ENCODE peak calls at places on chromosomes 6 and 20, in nine cellular contexts. J is naive thymus-derived CD8-positive, alpha-beta T cell; E is activated CD8-positive, alpha-beta memory T cell treated with anti-CD3 and anti-CD28 coated beads for 48 hours; O is T-helper 22 cell; Q is glomerular endothelial cell; R is BJ; A is activated CD8-positive, alpha-beta T cell treated with anti-CD3 and anti-CD28 coated beads, Interleukin-2, amount 10 ng/mL, durations not matched to agents 7 days and 5 days; Z is HS-27A; M is fibroblast of the conjunctiva. V is an unnamed sample.

GRCh38 chr6:113636357-113636824 is 220.8 kb upstream of the MARCKS start:
- DNase-seq in M (no peak), E (no peak), J (no peak), Q (no peak), Z (no peak), A (no peak), O (no peak), R (no peak), V (no peak)

GRCh38 chr6:29909995-29910394 is 32.3 kb upstream of the HLA-A start:
- DNase-seq in E (no peak), M (no peak), Z (no peak), J (no peak), Q (no peak), R (no peak), O (no peak), A (no peak), V (no peak)

GRCh38 chr6:95081231-95081630 is 496.1 kb upstream of the MANEA start:
- DNase-seq in Z (no peak), R (no peak), J (no peak), O (no peak), M (no peak), Q (no peak), A (no peak), E (no peak), V (no peak)

GRCh38 chr6:134956032-134956431 is 6.1 kb upstream of the ALDH8A1 start:
- DNase-seq in A (no peak), Q (no peak), R (no peak), Z (no peak), O (no peak), J (no peak), E (no peak), M (no peak), V (no peak)

GRCh38 chr6:90169328-90169886 is 127.2 kb downstream of the BACH2 start:
- DNase-seq in O (no peak), R (no peak), Z (no peak), E (no peak), Q (no peak), M (no peak), A (no peak), J (no peak), V (no peak)

GRCh38 chr6:155439376-155439775 is 16.3 kb downstream of the NOX3 start:
- DNase-seq in O (no peak), Q (no peak), R (no peak), J (no peak), E (no peak), M (no peak), A (no peak), Z (no peak), V (no peak)

GRCh38 chr6:13259393-13259792 is 68.9 kb downstream of the TBC1D7 start:
- DNase-seq in R (no peak), Z (no peak), M (no peak), O (no peak), A (no peak), J (no peak), Q (no peak), E (no peak), V (no peak)

GRCh38 chr20:9269280-9269971 is 200.5 kb downstream of the PLCB4 start:
- DNase-seq in A (no peak), O (no peak), M (no peak), Q (no peak), E (no peak), Z (no peak), J (no peak), R (no peak), V (peak; percentile 23)

GRCh38 chr6:143187173-143187908 is 126.7 kb downstream of the AIG1 start:
- DNase-seq in Q (no peak), J (no peak), R (peak; percentile 73), Z (peak; percentile 55), M (peak; percentile 87), O (no peak), E (no peak), A (no peak), V (peak; percentile 85)

GRCh38 chr6:82298012-82298411 is 50.5 kb upstream of the IBTK start:
- DNase-seq in Q (no peak), M (no peak), Z (no peak), J (no peak), A (no peak), O (no peak), E (no peak), R (no peak), V (no peak)

GRCh38 chr6:138105446-138105845 is 1.8 kb downstream of the PERP start:
- DNase-seq in Z (no peak), M (no peak), A (no peak), R (no peak), J (no peak), O (no peak), E (no peak), Q (no peak), V (no peak)

GRCh38 chr6:127191716-127192115 is 73.2 kb downstream of the RSPO3 start:
- DNase-seq in J (no peak), A (no peak), O (no peak), Q (no peak), Z (no peak), R (no peak), M (no peak), E (no peak), V (no peak)

GRCh38 chr6:131731224-131731623 is 20.4 kb upstream of the CTAGE9 start:
- DNase-seq in Z (no peak), Q (no peak), A (no peak), J (no peak), M (no peak), R (no peak), O (no peak), E (no peak), V (no peak)

GRCh38 chr6:94559829-94560537 is 1017.4 kb upstream of the MANEA start:
- DNase-seq in A (no peak), R (no peak), O (no peak), E (no peak), J (no peak), Z (no peak), M (no peak), Q (no peak), V (no peak)

GRCh38 chr20:38178581-38178980 is 13.5 kb upstream of the TGM2 start:
- DNase-seq in Q (no peak), M (no peak), R (no peak), Z (no peak), O (no peak), J (no peak), E (no peak), A (no peak), V (no peak)

GRCh38 chr6:17393335-17394191 is at the start of gene CAP2:
- DNase-seq in O (no peak), A (no peak), M (no peak), Z (peak; percentile 75), J (no peak), E (no peak), R (peak; percentile 30), Q (no peak), V (no peak)

GRCh38 chr6:157272866-157273755 is 50.2 kb downstream of the TMEM242 start:
- DNase-seq in E (no peak), Q (no peak), A (peak; percentile 46), Z (no peak), J (peak; percentile 47), M (no peak), R (no peak), O (peak; percentile 20), V (peak; percentile 17)

GRCh38 chr20:64079273-64080012 is at the start of gene RGS19:
- DNase-seq in E (no peak), O (peak; percentile 69), R (peak; percentile 7), M (peak; percentile 18), A (peak; percentile 86), Q (no peak), J (peak; percentile 62), Z (no peak), V (no peak)

GRCh38 chr20:36173451-36173933 is 19.0 kb downstream of the EPB41L1 start:
- DNase-seq in E (no peak), O (no peak), R (no peak), Z (no peak), A (peak; percentile 33), J (peak; percentile 25), Q (no peak), M (no peak), V (no peak)

GRCh38 chr6:162952343-162952871 is 224.6 kb downstream of the PACRG start:
- DNase-seq in A (no peak), E (no peak), M (no peak), O (no peak), J (no peak), Z (no peak), Q (no peak), R (no peak), V (no peak)

GRCh38 chr6:14763616-14764015 is 482.3 kb upstream of the JARID2 start:
- DNase-seq in M (no peak), R (no peak), J (no peak), O (no peak), Z (no peak), E (no peak), A (no peak), Q (no peak), V (no peak)

GRCh38 chr20:56439784-56440291 is 27.8 kb downstream of the CASS4 start:
- DNase-seq in J (no peak), O (no peak), E (no peak), Z (peak; percentile 94), A (peak; percentile 43), R (peak; percentile 98), M (peak; percentile 87), Q (no peak), V (peak; percentile 95)

GRCh38 chr6:107534762-107535161 is 44.8 kb downstream of the SOBP start:
- DNase-seq in Q (no peak), E (no peak), A (no peak), M (no peak), Z (no peak), J (no peak), R (no peak), O (no peak), V (no peak)

GRCh38 chr6:30647802-30648460 is 998 bp downstream of the C6orf136 start:
- DNase-seq in Z (no peak), O (no peak), A (no peak), M (peak; percentile 16), J (no peak), R (no peak), E (no peak), Q (no peak), V (no peak)

GRCh38 chr6:119308048-119308570 is 41.5 kb downstream of the MAN1A1 start:
- DNase-seq in O (no peak), Q (peak; percentile 34), E (no peak), Z (peak; percentile 60), R (peak; percentile 26), A (no peak), J (no peak), M (peak; percentile 62), V (peak; percentile 78)

GRCh38 chr6:16158943-16159557 is 30.2 kb downstream of the MYLIP start:
- DNase-seq in Q (no peak), Z (no peak), A (no peak), O (no peak), M (no peak), E (no peak), R (no peak), J (no peak), V (no peak)

GRCh38 chr6:11231108-11231463 is 1.4 kb downstream of the NEDD9 start:
- DNase-seq in J (no peak), Q (no peak), E (no peak), R (no peak), O (no peak), Z (no peak), M (no peak), A (no peak), V (no peak)

V was measured in AG09309.